ENCODE peak calls at places on chromosome 13, in seven cellular contexts. S is ascending aorta, U is heart right ventricle, Y is cardiac muscle cell, D is PC-9, E is A549, P is IMR-90. O is an unnamed sample. For H3K4me1, the result is how much of the 10 kb centered on the place peaks cover.

GRCh38 chr13:112248909-112249592 is 127.1 kb upstream of the SPACA7 start:
- DNase-seq in S (no peak), U (no peak), Y (no peak), D (no peak), E (no peak), P (no peak), O (no peak)

GRCh38 chr13:107865643-107866006 is 349.7 kb downstream of the LIG4 start:
- DNase-seq in S (no peak), U (no peak), Y (no peak), D (no peak), E (no peak), P (peak), O (no peak)

GRCh38 chr13:46575843-46576242 is 22.9 kb downstream of the LRCH1 start:
- DNase-seq in S (no peak), U (peak), Y (peak), D (no peak), E (no peak), P (peak), O (peak)

GRCh38 chr13:98044301-98044700 is 90.8 kb downstream of the IPO5 start:
- DNase-seq in S (no peak), U (no peak), Y (no peak), D (no peak), E (no peak), P (no peak), O (no peak)

GRCh38 chr13:30154531-30154930 is 152.8 kb downstream of the KATNAL1 start:
- DNase-seq in S (no peak), U (no peak), Y (no peak), D (no peak), E (no peak), P (no peak), O (no peak)

GRCh38 chr13:31168736-31169135 is 7.0 kb upstream of the HSPH1 start:
- DNase-seq in S (no peak), U (no peak), Y (no peak), D (no peak), E (no peak), P (no peak), O (no peak)

GRCh38 chr13:65606622-65607021 is 1623.5 kb downstream of the PCDH9 start:
- DNase-seq in S (no peak), U (no peak), Y (no peak), D (no peak), E (no peak), P (peak), O (no peak)

GRCh38 chr13:86585826-86586225 is 786.6 kb upstream of the SLITRK6 start:
- DNase-seq in S (no peak), U (peak), Y (no peak), D (no peak), E (no peak), P (peak), O (no peak)

GRCh38 chr13:63307239-63307638 is 1891.6 kb upstream of the PCDH20 start:
- DNase-seq in S (no peak), U (no peak), Y (no peak), D (no peak), E (no peak), P (no peak), O (peak)

GRCh38 chr13:21130116-21130515 is 46.2 kb downstream of the SKA3 start:
- DNase-seq in S (no peak), U (no peak), Y (no peak), D (no peak), E (no peak), P (no peak), O (peak)

GRCh38 chr13:98142427-98143156 is at the start of gene FARP1:
- DNase-seq in S (no peak), U (peak), Y (peak), D (peak), E (peak), P (peak), O (peak)

GRCh38 chr13:45082964-45083363 is 37.3 kb upstream of the GTF2F2 start:
- DNase-seq in S (no peak), U (no peak), Y (no peak), D (peak), E (no peak), P (peak), O (peak)

GRCh38 chr13:30038884-30039283 is 188.5 kb upstream of the UBL3 start:
- DNase-seq in S (no peak), U (no peak), Y (no peak), D (no peak), E (no peak), P (peak), O (no peak)

GRCh38 chr13:73060251-73061160 is 1.7 kb downstream of the KLF5 start:
- DNase-seq in S (no peak), U (peak), Y (no peak), D (peak), E (no peak), P (peak), O (peak)

GRCh38 chr13:92549275-92549674 is 677.3 kb upstream of the GPC6 start:
- DNase-seq in S (no peak), U (no peak), Y (no peak), D (no peak), E (no peak), P (no peak), O (no peak)

GRCh38 chr13:96650301-96650886 is 343.9 kb downstream of the OXGR1 start:
- DNase-seq in S (no peak), U (no peak), Y (no peak), D (no peak), E (no peak), P (no peak), O (peak)

GRCh38 chr13:44917589-44918322 is 71.5 kb downstream of the NUFIP1 start:
- DNase-seq in S (peak), U (peak), Y (peak), D (peak), E (peak), P (peak), O (peak)

GRCh38 chr13:20570540-20570939 is 3.6 kb downstream of the IFT88 start:
- DNase-seq in S (no peak), U (no peak), Y (no peak), D (no peak), E (no peak), P (peak), O (peak)

GRCh38 chr13:66714795-66715194 is 515.3 kb downstream of the PCDH9 start:
- DNase-seq in S (no peak), U (no peak), Y (no peak), D (no peak), E (no peak), P (no peak), O (no peak)

GRCh38 chr13:45036206-45036605 is 46.9 kb downstream of the GPALPP1 start:
- DNase-seq in S (no peak), U (no peak), Y (no peak), D (no peak), E (no peak), P (no peak), O (no peak)

GRCh38 chr13:39910041-39910440 is 254.6 kb downstream of the COG6 start:
- DNase-seq in S (no peak), U (no peak), Y (no peak), D (no peak), E (no peak), P (no peak), O (no peak)

GRCh38 chr13:33066329-33066728 is 50.1 kb downstream of the KL start:
- DNase-seq in S (no peak), U (no peak), Y (no peak), D (no peak), E (no peak), P (no peak), O (no peak)

GRCh38 chr13:98442391-98443230 is 134.3 kb downstream of the STK24 start:
- DNase-seq in S (no peak), U (no peak), Y (no peak), D (no peak), E (no peak), P (no peak), O (no peak)

GRCh38 chr13:40119852-40120251 is 464.4 kb downstream of the COG6 start:
- DNase-seq in S (no peak), U (no peak), Y (no peak), D (no peak), E (no peak), P (no peak), O (no peak)

GRCh38 chr13:91346848-91347211 is 657 bp upstream of the MIR17HG start:
- DNase-seq in S (no peak), U (no peak), Y (peak), D (no peak), E (no peak), P (no peak), O (peak)

GRCh38 chr13:52449323-52450011 is 967 bp downstream of the VPS36 start:
- DNase-seq in S (no peak), U (no peak), Y (no peak), D (no peak), E (no peak), P (no peak), O (peak)

GRCh38 chr13:30708541-30708940 is 26.8 kb upstream of the ALOX5AP start:
- DNase-seq in S (no peak), U (no peak), Y (no peak), D (no peak), E (no peak), P (peak), O (no peak)

GRCh38 chr13:79434578-79434977 is 28.5 kb upstream of the RBM26 start:
- DNase-seq in S (no peak), U (no peak), Y (no peak), D (no peak), E (no peak), P (peak), O (no peak)

GRCh38 chr13:50843256-50844043 is at the start of gene DLEU7:
- DNase-seq in S (no peak), U (no peak), Y (peak), D (no peak), E (no peak), P (no peak), O (no peak)

GRCh38 chr13:109074436-109074835 is 445.0 kb downstream of the MYO16 start:
- DNase-seq in S (no peak), U (no peak), Y (no peak), D (no peak), E (no peak), P (no peak), O (no peak)

GRCh38 chr13:74132768-74133656 is 1.2 kb downstream of the KLF12 start:
- DNase-seq in S (no peak), U (peak), Y (peak), D (no peak), E (no peak), P (peak), O (peak)

GRCh38 chr13:39634956-39635355 is 20.5 kb upstream of the COG6 start:
- DNase-seq in S (no peak), U (no peak), Y (no peak), D (no peak), E (no peak), P (no peak), O (no peak)

GRCh38 chr13:25352230-25352629 is 19.5 kb upstream of the ATP8A2 start:
- DNase-seq in S (no peak), U (no peak), Y (no peak), D (no peak), E (no peak), P (no peak), O (no peak)

GRCh38 chr13:71962735-71963134 is 95.7 kb upstream of the DACH1 start:
- DNase-seq in S (no peak), U (no peak), Y (no peak), D (no peak), E (no peak), P (no peak), O (no peak)

GRCh38 chr13:74114641-74115040 is 19.6 kb downstream of the KLF12 start:
- DNase-seq in S (no peak), U (no peak), Y (no peak), D (no peak), E (no peak), P (no peak), O (no peak)

GRCh38 chr13:45851171-45851889 is at the start of gene SIAH3:
- DNase-seq in S (no peak), U (no peak), Y (peak), D (no peak), E (no peak), P (no peak), O (peak)

GRCh38 chr13:36344173-36344572 is 2.0 kb downstream of the SPART start:
- DNase-seq in S (no peak), U (no peak), Y (no peak), D (no peak), E (no peak), P (peak), O (no peak)

GRCh38 chr13:89082623-89083022 is 1411.5 kb downstream of the SLITRK5 start:
- DNase-seq in S (no peak), U (no peak), Y (no peak), D (no peak), E (no peak), P (no peak), O (no peak)

DNA sequence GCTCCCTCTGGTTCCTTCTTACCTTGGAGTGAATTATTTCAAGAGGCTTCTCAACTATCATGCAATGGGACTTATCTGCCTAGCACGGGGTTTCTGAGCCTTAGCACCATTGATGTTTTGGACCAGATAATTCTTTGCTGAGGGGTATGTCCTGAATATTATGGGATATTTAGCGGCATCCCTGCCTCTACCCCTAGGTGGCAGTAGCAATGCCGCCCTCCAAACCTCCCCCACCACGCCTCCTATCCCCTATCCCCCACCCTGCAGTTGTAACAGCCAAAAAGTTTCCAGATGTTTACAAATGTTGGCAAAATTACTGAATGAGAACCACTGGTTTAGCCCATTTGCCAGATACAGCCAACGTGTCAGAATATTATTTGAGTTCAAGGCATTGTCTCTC is 125.5 kb downstream of the POSTN start:
- DNase-seq in S (no peak), U (no peak), Y (no peak), D (no peak), E (no peak), P (no peak), O (no peak)
- TF ChIP-seq CTCF in S (no peak), U (no peak), Y (no peak), D (peak), E (no peak), P (no peak), O (peak)

DNA sequence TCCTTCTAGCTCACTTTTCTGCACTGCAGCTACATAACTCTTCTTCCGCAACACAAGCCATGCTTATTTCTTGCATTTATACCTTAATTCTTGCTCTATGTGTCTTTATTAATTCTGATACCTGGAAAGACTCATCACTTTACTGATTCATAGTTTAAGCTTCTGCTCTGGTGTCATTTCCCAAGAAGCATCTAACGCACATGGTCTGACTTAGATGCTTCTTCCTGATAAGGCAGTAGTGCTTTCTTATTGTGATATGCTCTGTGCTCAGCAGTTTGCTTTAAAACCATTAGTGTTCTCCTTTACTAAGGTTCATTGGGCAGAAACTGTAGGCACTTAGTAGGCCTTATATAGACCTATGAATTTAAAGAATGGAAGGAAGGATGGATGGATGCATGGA is 66.4 kb downstream of the EPSTI1 start:
- DNase-seq in S (no peak), U (no peak), Y (no peak), D (no peak), E (no peak), P (no peak), O (no peak)
- H3K4me1 ChIP-seq in S (under half), U (under half), Y (under half), D (under half), E (under half), P (under half), O (under half)

GRCh38 chr13:110446570-110446880 is 115.0 kb downstream of the RAB20 start:
- DNase-seq in S (no peak), U (no peak), Y (no peak), D (peak), E (no peak), P (no peak), O (no peak)

GRCh38 chr13:110447801-110448200 is 113.7 kb downstream of the RAB20 start:
- DNase-seq in S (no peak), U (no peak), Y (no peak), D (no peak), E (no peak), P (no peak), O (no peak)

GRCh38 chr13:110448230-110448629 is 113.3 kb downstream of the RAB20 start:
- DNase-seq in S (no peak), U (no peak), Y (peak), D (peak), E (no peak), P (peak), O (peak)

GRCh38 chr13:110445722-110446569 is 115.6 kb downstream of the RAB20 start:
- DNase-seq in S (no peak), U (no peak), Y (no peak), D (peak), E (no peak), P (peak), O (peak)

GRCh38 chr13:110447058-110447511 is 114.4 kb downstream of the RAB20 start:
- DNase-seq in S (no peak), U (no peak), Y (no peak), D (no peak), E (no peak), P (peak), O (no peak)
- H3K27ac ChIP-seq in S (no peak), U (no peak), Y (no peak), D (peak), E (no peak), P (no peak), O (no peak)

GRCh38 chr13:42498521-42498920 is 75.4 kb upstream of the TNFSF11 start:
- DNase-seq in S (no peak), U (no peak), Y (no peak), D (no peak), E (no peak), P (no peak), O (no peak)
- TF ChIP-seq CTCF in S (no peak), U (no peak), Y (peak), D (no peak), E (no peak), P (no peak), O (peak)

DNA sequence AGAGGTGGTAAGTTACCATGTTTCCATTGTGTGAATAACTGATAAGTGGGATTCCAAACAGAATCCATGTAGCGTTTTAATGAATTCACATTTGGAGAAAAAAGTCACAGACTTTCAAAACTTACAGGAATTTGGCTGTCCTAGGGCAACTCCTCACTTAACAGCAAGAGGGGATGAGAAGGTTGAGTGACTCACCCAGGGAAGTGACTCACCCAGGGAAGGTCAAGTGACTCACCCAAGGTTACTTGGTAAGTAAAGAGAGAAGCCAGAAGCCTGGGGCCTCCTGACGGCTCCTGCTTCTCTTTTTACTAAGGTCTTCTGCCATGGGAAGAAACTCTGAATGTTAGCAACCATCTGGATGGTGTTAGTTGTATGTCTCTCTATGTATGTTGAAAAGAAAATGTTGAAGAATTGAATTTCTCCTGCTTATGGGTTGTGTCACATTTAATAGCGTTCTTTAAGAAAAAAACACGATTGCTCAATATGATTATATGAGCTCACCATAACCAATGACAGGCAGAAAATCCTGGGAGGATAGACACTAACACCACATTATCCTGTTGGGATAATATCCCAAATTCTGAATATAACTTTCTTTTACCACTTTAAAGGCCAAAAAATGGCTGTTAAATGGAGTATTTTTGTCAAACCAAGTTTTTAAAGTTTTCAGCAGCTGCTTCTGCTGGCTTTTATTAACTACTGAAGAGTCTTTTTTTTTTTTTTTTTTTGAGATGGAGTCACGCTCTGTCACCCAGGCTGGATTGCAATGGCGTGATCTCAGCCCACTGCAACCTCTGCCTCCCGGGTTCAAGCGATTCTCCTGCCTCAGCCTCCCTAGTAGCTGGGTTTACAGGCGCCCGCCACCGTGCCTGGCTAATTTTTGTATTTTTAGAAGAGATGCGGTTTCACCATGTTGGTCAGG is 195.6 kb downstream of the GGACT start:
- DNase-seq in S (peak), U (peak), Y (peak), D (peak), E (peak), P (peak), O (peak)
- H3K4me1 ChIP-seq in S (under half), U (under half), Y (under half), D (under half), E (under half), P (under half), O (under half)

DNA sequence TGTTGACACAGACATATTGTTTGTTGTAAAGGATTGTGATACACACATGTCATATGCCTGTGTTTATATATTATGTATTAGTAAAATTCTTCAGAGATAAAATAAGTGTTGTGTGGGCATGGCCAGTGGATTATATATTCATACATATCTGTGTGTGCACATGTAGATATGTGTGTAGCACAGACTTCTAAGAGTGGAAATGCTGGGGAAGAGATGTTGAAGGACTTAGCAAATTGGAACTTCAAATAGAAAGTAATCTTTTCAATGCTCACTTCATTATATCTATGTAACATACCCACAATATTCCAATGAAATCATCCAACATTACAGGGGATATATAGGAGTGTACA is 413.2 kb downstream of the LMO7 start:
- DNase-seq in S (no peak), U (no peak), Y (no peak), D (no peak), E (no peak), P (no peak), O (no peak)
- H3K27ac ChIP-seq in S (no peak), U (no peak), Y (no peak), D (no peak), E (no peak), P (no peak), O (no peak)

GRCh38 chr13:42350141-42350540 is 78.2 kb downstream of the AKAP11 start:
- DNase-seq in S (no peak), U (no peak), Y (no peak), D (no peak), E (no peak), P (no peak), O (no peak)

GRCh38 chr13:42360046-42360445 is 88.1 kb downstream of the AKAP11 start:
- DNase-seq in S (no peak), U (no peak), Y (no peak), D (no peak), E (no peak), P (no peak), O (no peak)

GRCh38 chr13:42355118-42355840 is 83.3 kb downstream of the AKAP11 start:
- DNase-seq in S (no peak), U (no peak), Y (peak), D (no peak), E (no peak), P (no peak), O (no peak)

GRCh38 chr13:42355841-42356575 is 84.1 kb downstream of the AKAP11 start:
- DNase-seq in S (no peak), U (no peak), Y (no peak), D (no peak), E (no peak), P (no peak), O (no peak)

GRCh38 chr13:42354246-42355117 is 82.5 kb downstream of the AKAP11 start:
- DNase-seq in S (no peak), U (no peak), Y (peak), D (no peak), E (no peak), P (peak), O (peak)
- TF ChIP-seq CTCF in S (no peak), U (no peak), Y (peak), D (no peak), E (no peak), P (no peak), O (no peak)

O was measured in foreskin keratinocyte.